ENCODE peak calls at places on chromosomes 3 and 15, in seven cellular contexts. S is sigmoid colon; V is DMS153; G is T-cell; Z is amygdala; H is activated CD4-positive, alpha-beta T cell treated with anti-CD3 and anti-CD28 coated beads for 36 hours; K is SK-MEL-5. F is an unnamed sample.

GRCh38 chr3:47266709-47267489 is 15.7 kb downstream of the KIF9 start:
- DNase-seq in V (no peak), Z (no peak), H (peak), S (peak), K (peak), G (no peak), F (no peak)

GRCh38 chr15:42046597-42046996 is 25.8 kb upstream of the PLA2G4E start:
- DNase-seq in V (no peak), G (no peak), S (no peak), K (no peak), H (no peak), Z (no peak), F (no peak)

GRCh38 chr3:174955513-174956001 is 96.4 kb downstream of the NAALADL2 start:
- DNase-seq in G (no peak), V (no peak), K (no peak), Z (no peak), H (no peak), S (no peak), F (no peak)

GRCh38 chr3:41482134-41482533 is 282.8 kb downstream of the CTNNB1 start:
- DNase-seq in Z (no peak), K (no peak), H (no peak), V (no peak), G (no peak), S (no peak), F (no peak)

GRCh38 chr3:46914849-46915248 is 37.3 kb downstream of the PTH1R start:
- DNase-seq in G (no peak), K (no peak), H (no peak), Z (no peak), S (no peak), V (no peak), F (no peak)

GRCh38 chr3:25007974-25008658 is 419.9 kb upstream of the RARB start:
- DNase-seq in K (no peak), H (no peak), Z (no peak), S (no peak), G (no peak), V (no peak), F (no peak)

GRCh38 chr15:38660726-38661125 is 96.1 kb upstream of the RASGRP1 start:
- DNase-seq in Z (no peak), K (no peak), H (peak), S (no peak), G (no peak), V (no peak), F (no peak)

GRCh38 chr15:58805095-58805494 is 34.0 kb downstream of the MINDY2 start:
- DNase-seq in Z (no peak), H (no peak), G (no peak), S (no peak), K (no peak), V (no peak), F (no peak)

GRCh38 chr15:68700395-68701123 is 120.1 kb downstream of the ANP32A start:
- DNase-seq in V (peak), K (peak), Z (peak), H (no peak), G (no peak), S (peak), F (no peak)

GRCh38 chr15:62404194-62404985 is 239.3 kb upstream of the C2CD4B start:
- DNase-seq in S (no peak), H (no peak), K (no peak), V (no peak), G (no peak), Z (no peak), F (no peak)

GRCh38 chr15:31801152-31801551 is 229.2 kb upstream of the CHRNA7 start:
- DNase-seq in H (no peak), Z (no peak), K (no peak), G (no peak), V (no peak), S (no peak), F (no peak)

GRCh38 chr3:195583831-195584542 is at the start of gene APOD:
- DNase-seq in G (no peak), V (peak), K (peak), S (peak), Z (peak), H (no peak), F (no peak)

GRCh38 chr3:72265250-72265649 is 480.3 kb upstream of the PROK2 start:
- DNase-seq in H (no peak), S (no peak), Z (no peak), K (peak), V (no peak), G (no peak), F (no peak)

GRCh38 chr3:181133832-181134231 is 144.3 kb upstream of the DNAJC19 start:
- DNase-seq in S (no peak), H (no peak), Z (no peak), G (no peak), K (no peak), V (no peak), F (no peak)

GRCh38 chr3:171353423-171353822 is 106.8 kb downstream of the TNIK start:
- DNase-seq in V (no peak), Z (no peak), H (no peak), K (no peak), G (no peak), S (no peak), F (no peak)

GRCh38 chr3:190108789-190109188 is 11.9 kb downstream of the P3H2 start:
- DNase-seq in K (no peak), H (no peak), V (no peak), G (no peak), Z (no peak), S (no peak), F (no peak)

GRCh38 chr15:36156855-36157521 is 422.4 kb upstream of the CDIN1 start:
- DNase-seq in G (no peak), V (no peak), S (peak), H (no peak), Z (no peak), K (no peak), F (no peak)

GRCh38 chr3:182357928-182358327 is 435.4 kb upstream of the ATP11B start:
- DNase-seq in H (no peak), G (no peak), S (no peak), V (no peak), Z (no peak), K (peak), F (peak)

GRCh38 chr3:124928333-124929202 is 6.0 kb downstream of the MUC13 start:
- DNase-seq in G (peak), S (peak), V (peak), Z (no peak), H (peak), K (peak), F (no peak)

GRCh38 chr3:44108481-44108880 is 133.2 kb upstream of the TOPAZ1 start:
- DNase-seq in H (no peak), Z (no peak), S (no peak), K (no peak), G (no peak), V (no peak), F (no peak)

GRCh38 chr15:70560617-70561328 is 202.6 kb downstream of the UACA start:
- DNase-seq in Z (no peak), K (no peak), G (no peak), H (no peak), S (peak), V (no peak), F (no peak)

GRCh38 chr3:99817047-99817436 is 620 bp upstream of the CMSS1 start:
- DNase-seq in H (peak), K (peak), S (peak), V (no peak), Z (no peak), G (no peak), F (no peak)

GRCh38 chr3:195825857-195826804 is 14.4 kb upstream of the MUC4 start:
- DNase-seq in S (no peak), V (no peak), H (no peak), G (no peak), Z (no peak), K (no peak), F (no peak)

GRCh38 chr3:122060044-122060694 is 5.0 kb downstream of the CD86 start:
- DNase-seq in K (no peak), Z (no peak), S (no peak), V (no peak), G (no peak), H (no peak), F (no peak)

GRCh38 chr15:67832965-67833503 is 6.8 kb downstream of the RNU6-1 start:
- DNase-seq in G (no peak), S (peak), K (no peak), Z (no peak), H (no peak), V (no peak), F (no peak)

GRCh38 chr3:66828303-66828702 is 169.8 kb upstream of the KBTBD8 start:
- DNase-seq in K (no peak), G (no peak), V (no peak), S (no peak), Z (no peak), H (no peak), F (no peak)

GRCh38 chr3:46994801-46995731 is 15.6 kb downstream of the NBEAL2 start:
- DNase-seq in G (no peak), Z (no peak), S (no peak), K (no peak), V (no peak), H (no peak), F (peak)

GRCh38 chr3:173257797-173258196 is 116.8 kb upstream of the SPATA16 start:
- DNase-seq in S (no peak), H (no peak), Z (no peak), G (no peak), K (no peak), V (no peak), F (no peak)

GRCh38 chr3:11583226-11583625 is 60.5 kb downstream of the VGLL4 start:
- DNase-seq in K (no peak), V (no peak), S (no peak), H (no peak), G (no peak), Z (no peak), F (no peak)

GRCh38 chr15:43268111-43269105 is 1.7 kb upstream of the TGM5 start:
- DNase-seq in H (peak), G (no peak), S (no peak), V (no peak), K (peak), Z (no peak), F (no peak)

GRCh38 chr15:85704021-85704420 is 90.7 kb downstream of the KLHL25 start:
- DNase-seq in Z (no peak), H (peak), S (no peak), G (no peak), V (no peak), K (peak), F (no peak)

GRCh38 chr3:73056365-73057150 is 4.9 kb upstream of the EBLN2 start:
- DNase-seq in V (peak), H (no peak), S (no peak), K (peak), Z (no peak), G (no peak), F (no peak)

GRCh38 chr3:47404420-47404819 is 23.6 kb downstream of the PTPN23 start:
- DNase-seq in K (no peak), Z (no peak), V (no peak), H (no peak), S (no peak), G (no peak), F (no peak)

GRCh38 chr3:23940775-23941174 is 4.3 kb upstream of the NR1D2 start:
- DNase-seq in K (no peak), Z (no peak), S (no peak), V (no peak), G (no peak), H (no peak), F (no peak)

GRCh38 chr3:149600619-149601018 is 57.2 kb downstream of the WWTR1 start:
- DNase-seq in H (no peak), S (no peak), Z (no peak), K (peak), V (no peak), G (no peak), F (no peak)

GRCh38 chr15:98933376-98933775 is 74.2 kb downstream of the PGPEP1L start:
- DNase-seq in Z (no peak), S (no peak), G (no peak), V (no peak), H (no peak), K (no peak), F (no peak)

GRCh38 chr3:35440826-35441225 is 198.5 kb upstream of the ARPP21 start:
- DNase-seq in Z (no peak), H (no peak), G (no peak), V (no peak), S (no peak), K (no peak), F (no peak)

GRCh38 chr15:42457445-42458442 is 33.2 kb downstream of the ZNF106 start:
- DNase-seq in G (no peak), S (peak), K (peak), V (no peak), Z (no peak), H (no peak), F (no peak)

GRCh38 chr3:144364797-144365196 is 393.2 kb downstream of the DIPK2A start:
- DNase-seq in K (no peak), V (no peak), S (no peak), Z (no peak), G (no peak), H (no peak), F (no peak)

GRCh38 chr3:46848271-46849097 is 14.8 kb downstream of the MYL3 start:
- DNase-seq in K (peak), V (no peak), G (no peak), Z (no peak), S (peak), H (peak), F (peak)

F was measured in chondrocyte.